ENCODE peak calls at places on chromosomes 7 and 10, in ten cellular contexts. B is NB4, X is HCT116, W is spleen, T is prostate gland, P is ovary, G is endothelial cell of umbilical vein, O is IMR-90, I is H1, C is lower leg skin. L is an unnamed sample.

GRCh38 chr7:139718859-139719258 is 58.9 kb downstream of the HIPK2 start:
- DNase-seq in B (peak; percentile 85), X (no peak), W (no peak), T (no peak), P (no peak), G (no peak), O (no peak), I (no peak), C (peak; percentile 56), L (no peak)

GRCh38 chr7:51129527-51130472 is 186.8 kb downstream of the COBL start:
- DNase-seq in B (no peak), X (no peak), W (no peak), T (no peak), P (no peak), G (no peak), O (no peak), I (peak; percentile 35), C (peak; percentile 59), L (no peak)

GRCh38 chr10:77983384-77984341 is 45.7 kb downstream of the POLR3A start:
- DNase-seq in B (no peak), X (no peak), W (no peak), T (no peak), P (no peak), G (peak; percentile 89), O (peak; percentile 68), I (no peak), C (no peak), L (no peak)

GRCh38 chr7:69622014-69622818 is 23.9 kb downstream of the AUTS2 start:
- DNase-seq in B (no peak), X (no peak), W (no peak), T (no peak), P (no peak), G (no peak), O (no peak), I (no peak), C (no peak), L (no peak)

GRCh38 chr7:139699640-139700504 is 77.9 kb downstream of the HIPK2 start:
- DNase-seq in B (peak; percentile 35), X (no peak), W (no peak), T (no peak), P (no peak), G (no peak), O (no peak), I (no peak), C (no peak), L (no peak)

GRCh38 chr10:123685260-123685659 is 19.1 kb downstream of the GPR26 start:
- DNase-seq in B (no peak), X (no peak), W (no peak), T (no peak), P (no peak), G (no peak), O (no peak), I (no peak), C (no peak), L (no peak)

GRCh38 chr7:127536426-127537152 is 48.8 kb downstream of the GCC1 start:
- DNase-seq in B (no peak), X (no peak), W (no peak), T (no peak), P (no peak), G (no peak), O (no peak), I (peak; percentile 56), C (no peak), L (no peak)

GRCh38 chr10:104028146-104028545 is 57.5 kb downstream of the COL17A1 start:
- DNase-seq in B (peak; percentile 30), X (peak; percentile 29), W (no peak), T (no peak), P (no peak), G (no peak), O (peak; percentile 23), I (peak; percentile 41), C (no peak), L (peak; percentile 26)

GRCh38 chr10:37680243-37680683 is 177.1 kb downstream of the ZNF248 start:
- DNase-seq in B (peak; percentile 61), X (no peak), W (peak; percentile 67), T (no peak), P (no peak), G (no peak), O (no peak), I (no peak), C (no peak), L (no peak)

GRCh38 chr7:9691286-9691685 is 1257.9 kb downstream of the NXPH1 start:
- DNase-seq in B (no peak), X (no peak), W (no peak), T (no peak), P (no peak), G (no peak), O (no peak), I (no peak), C (no peak), L (no peak)

GRCh38 chr7:35694784-35695627 is at the start of gene HERPUD2:
- DNase-seq in B (peak; percentile 98), X (peak; percentile 81), W (peak; percentile 99), T (peak; percentile 96), P (peak; percentile 95), G (peak; percentile 91), O (peak; percentile 86), I (peak; percentile 91), C (peak; percentile 99), L (peak; percentile 95)

GRCh38 chr7:35695628-35695888 is 623 bp upstream of the HERPUD2 start:
- DNase-seq in B (peak; percentile 71), X (no peak), W (no peak), T (no peak), P (no peak), G (no peak), O (no peak), I (no peak), C (no peak), L (no peak)

GRCh38 chr7:35694161-35694783 is 663 bp downstream of the HERPUD2 start:
- DNase-seq in B (peak; percentile 72), X (no peak), W (no peak), T (peak; percentile 6), P (no peak), G (no peak), O (peak; percentile 4), I (no peak), C (peak; percentile 89), L (peak; percentile 64)

GRCh38 chr7:35695987-35696386 is 1.1 kb upstream of the HERPUD2 start:
- DNase-seq in B (peak; percentile 45), X (no peak), W (no peak), T (no peak), P (no peak), G (no peak), O (no peak), I (no peak), C (no peak), L (no peak)

DNA sequence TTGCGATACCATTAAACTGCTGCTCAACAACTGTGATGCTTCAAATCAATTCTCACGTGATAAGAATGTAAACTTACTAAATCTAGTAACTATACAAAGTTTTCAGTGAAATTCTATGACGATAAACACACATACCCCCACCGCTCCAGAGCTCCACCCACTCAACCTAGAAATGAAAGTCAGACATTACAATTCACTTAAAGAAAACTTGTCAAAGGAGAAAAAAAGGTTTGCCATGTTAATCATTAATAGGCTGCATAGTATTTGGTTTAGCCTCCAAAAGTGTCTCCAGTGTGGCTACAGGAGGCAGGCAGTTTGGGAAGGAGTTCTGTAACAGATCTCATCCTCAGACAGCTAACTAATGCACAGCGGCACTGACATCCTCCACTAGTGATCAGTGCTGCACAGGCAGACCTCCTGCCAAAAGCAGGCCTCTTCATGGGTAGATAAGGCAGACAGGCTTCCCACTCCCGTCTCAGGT is 3.1 kb downstream of the HERPUD2 start:
- DNase-seq in B (peak; percentile 70), X (no peak), W (peak; percentile 77), T (no peak), P (no peak), G (no peak), O (peak; percentile 22), I (no peak), C (no peak), L (peak; percentile 82)
- TF ChIP-seq POLR2A in B (no peak), X (no peak), W (no peak), T (no peak), P (no peak), G (no peak), O (no peak), I (no peak), C (no peak), L (no peak)

DNA sequence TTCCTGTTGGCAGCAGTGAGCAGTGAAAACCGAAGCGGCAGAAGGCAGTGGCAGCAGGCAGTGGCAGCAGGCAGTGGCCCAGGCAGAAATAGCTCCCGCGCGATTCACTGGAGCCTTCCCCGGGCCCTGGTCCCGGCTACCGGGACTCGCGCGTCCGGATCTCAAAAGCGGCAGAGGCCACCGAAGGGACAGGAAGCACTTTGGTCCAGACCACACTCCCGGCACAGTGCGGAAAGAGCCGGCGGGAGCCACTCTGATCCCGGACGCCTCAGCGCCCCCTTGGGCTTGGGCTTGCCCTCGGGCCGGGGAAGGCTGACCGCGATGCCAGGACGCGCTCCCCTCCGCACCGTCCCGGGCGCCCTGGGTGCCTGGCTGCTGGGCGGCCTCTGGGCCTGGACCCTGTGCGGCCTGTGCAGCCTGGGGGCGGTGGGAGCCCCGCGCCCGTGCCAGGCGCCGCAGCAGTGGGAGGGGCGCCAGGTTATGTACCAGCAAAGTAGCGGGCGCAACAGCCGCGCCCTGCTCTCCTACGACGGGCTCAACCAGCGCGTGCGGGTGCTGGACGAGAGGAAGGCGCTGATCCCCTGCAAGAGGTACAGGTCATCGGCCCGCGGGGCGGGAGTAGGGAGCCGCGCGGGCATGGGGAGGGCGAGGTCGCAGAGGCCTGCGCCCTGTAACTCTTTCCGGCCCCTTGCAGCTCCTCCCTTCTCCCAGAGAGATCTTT is at the start of gene EPDR1:
- DNase-seq in B (peak; percentile 91), X (peak; percentile 37), W (peak; percentile 80), T (peak; percentile 54), P (peak; percentile 75), G (no peak), O (no peak), I (peak; percentile 78), C (peak; percentile 87), L (peak; percentile 87)
- TF ChIP-seq POLR2A in B (peak; percentile 80), X (no peak), W (no peak), T (no peak), P (no peak), G (no peak), O (no peak), I (no peak), C (no peak), L (peak; percentile 80)

DNA sequence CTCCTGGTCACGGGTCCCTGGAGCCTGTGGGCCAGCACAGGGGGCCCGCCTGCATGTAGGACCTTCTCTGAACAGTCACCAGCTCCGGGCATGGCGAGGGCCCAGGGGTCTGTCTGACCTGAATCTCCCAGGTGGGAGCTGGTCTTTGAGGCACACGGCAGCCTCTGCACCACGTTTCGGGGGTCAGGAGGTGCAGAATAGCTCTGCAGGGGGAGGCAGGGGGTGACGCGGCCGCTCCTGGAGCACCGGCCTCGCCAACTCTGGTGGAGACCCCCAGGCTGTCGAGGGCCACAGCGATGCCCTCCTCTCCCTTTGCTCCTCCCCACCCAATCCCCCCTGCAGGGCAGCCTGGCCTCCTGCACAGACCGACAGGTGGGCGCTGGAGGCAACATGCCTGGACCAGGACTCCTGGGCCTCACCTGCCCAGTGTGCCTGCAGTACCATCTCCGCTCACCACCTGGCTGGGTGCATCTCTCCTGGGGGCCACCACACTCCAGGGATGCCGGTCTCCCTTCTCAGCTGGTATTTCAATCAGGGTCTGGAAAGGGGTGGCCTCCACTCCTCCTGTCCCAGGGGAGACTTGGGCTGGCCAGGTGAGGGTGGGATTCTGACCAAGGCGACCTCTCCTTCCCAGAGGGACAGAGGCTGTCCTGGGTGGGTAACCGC is 17.1 kb upstream of the CFAP46 start:
- DNase-seq in B (no peak), X (no peak), W (peak; percentile 74), T (no peak), P (no peak), G (no peak), O (no peak), I (no peak), C (peak; percentile 84), L (no peak)
- TF ChIP-seq POLR2A in B (no peak), X (no peak), W (no peak), T (no peak), P (no peak), G (no peak), O (no peak), I (no peak), C (no peak), L (no peak)

GRCh38 chr7:105011771-105012502 is 2.1 kb upstream of the KMT2E start:
- DNase-seq in B (peak; percentile 38), X (no peak), W (no peak), T (no peak), P (peak; percentile 49), G (no peak), O (no peak), I (no peak), C (peak; percentile 86), L (peak; percentile 50)
- TF ChIP-seq POLR2A in B (no peak), X (no peak), W (peak; percentile 22), T (no peak), P (no peak), G (no peak), O (no peak), I (no peak), C (no peak), L (no peak)

L was measured in erythroblast.